ENCODE peak calls at places on chromosomes 2 and 18, in nine cellular contexts. O is uterus, E is IMR-90, X is cardiac muscle cell, D is neural progenitor cell, J is heart right ventricle, Q is A549, A is Caco-2, Z is upper lobe of right lung. K is an unnamed sample.

GRCh38 chr2:119739580-119740255 is 20.0 kb upstream of the PTPN4 start:
- DNase-seq in O (no peak), E (no peak), X (no peak), D (no peak), J (no peak), Q (no peak), A (no peak), Z (no peak), K (no peak)

GRCh38 chr2:172462393-172463381 is 35.3 kb downstream of the ITGA6 start:
- DNase-seq in O (no peak), E (no peak), X (no peak), D (no peak), J (no peak), Q (no peak), A (no peak), Z (no peak), K (peak; percentile 84)

GRCh38 chr2:85655961-85656403 is 12.0 kb downstream of the SFTPB start:
- DNase-seq in O (no peak), E (peak; percentile 65), X (no peak), D (no peak), J (no peak), Q (peak; percentile 33), A (no peak), Z (peak; percentile 73), K (no peak)

GRCh38 chr2:49226360-49226759 is 72.0 kb upstream of the FSHR start:
- DNase-seq in O (no peak), E (no peak), X (no peak), D (no peak), J (no peak), Q (no peak), A (no peak), Z (no peak), K (no peak)

GRCh38 chr18:79817607-79817998 is 19.9 kb downstream of the KCNG2 start:
- DNase-seq in O (no peak), E (no peak), X (no peak), D (no peak), J (no peak), Q (no peak), A (no peak), Z (no peak), K (no peak)

GRCh38 chr18:2589345-2590060 is 18.1 kb downstream of the NDC80 start:
- DNase-seq in O (no peak), E (no peak), X (no peak), D (no peak), J (no peak), Q (no peak), A (no peak), Z (no peak), K (no peak)

GRCh38 chr2:177891533-177891932 is 181.0 kb downstream of the PDE11A start:
- DNase-seq in O (no peak), E (no peak), X (no peak), D (no peak), J (no peak), Q (no peak), A (no peak), Z (no peak), K (no peak)

GRCh38 chr2:71173096-71173495 is 42.7 kb downstream of the MPHOSPH10 start:
- DNase-seq in O (no peak), E (no peak), X (no peak), D (no peak), J (no peak), Q (no peak), A (peak; percentile 25), Z (no peak), K (no peak)

GRCh38 chr2:3173031-3173430 is 204.6 kb downstream of the EIPR1 start:
- DNase-seq in O (no peak), E (no peak), X (no peak), D (no peak), J (no peak), Q (no peak), A (no peak), Z (peak; percentile 35), K (no peak)

GRCh38 chr2:23522726-23523410 is 137.9 kb downstream of the KLHL29 start:
- DNase-seq in O (no peak), E (no peak), X (no peak), D (no peak), J (no peak), Q (no peak), A (no peak), Z (no peak), K (no peak)

GRCh38 chr2:73821227-73821626 is 7.5 kb upstream of the STAMBP start:
- DNase-seq in O (no peak), E (no peak), X (no peak), D (no peak), J (no peak), Q (no peak), A (no peak), Z (no peak), K (no peak)

GRCh38 chr2:17894551-17894950 is 16.1 kb downstream of the KCNS3 start:
- DNase-seq in O (no peak), E (no peak), X (no peak), D (no peak), J (no peak), Q (no peak), A (no peak), Z (no peak), K (no peak)

GRCh38 chr2:2291500-2292260 is 39.4 kb downstream of the MYT1L start:
- DNase-seq in O (no peak), E (no peak), X (peak; percentile 52), D (peak; percentile 74), J (no peak), Q (peak; percentile 13), A (peak; percentile 26), Z (no peak), K (no peak)

DNA sequence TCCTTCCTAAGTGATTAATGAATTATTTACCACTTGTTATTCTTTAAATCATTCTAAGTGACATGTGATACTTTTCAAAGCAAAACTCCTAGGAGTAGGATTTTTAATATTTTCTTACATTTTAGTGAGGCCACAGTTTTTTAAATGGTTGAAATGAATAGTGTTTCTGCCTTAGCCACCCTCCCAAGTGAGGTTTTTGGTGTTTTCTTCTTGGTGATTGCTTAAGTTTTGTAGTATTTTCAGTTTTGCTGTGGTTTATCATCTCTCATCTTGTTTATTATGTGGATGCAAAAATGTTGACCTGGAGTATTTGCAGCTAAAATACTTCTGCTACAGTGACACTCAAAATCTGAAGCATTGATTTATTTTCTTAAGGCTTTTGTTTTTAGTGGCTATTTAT is 9.8 kb downstream of the AFTPH start:
- DNase-seq in O (no peak), E (no peak), X (no peak), D (no peak), J (no peak), Q (no peak), A (no peak), Z (no peak), K (no peak)
- H3K4me1 ChIP-seq in O (no peaks in the 10 kb centered on the region), E (peaks cover 2% of the 10 kb centered on the region), X (peaks cover 13% of the 10 kb centered on the region), D (no peaks in the 10 kb centered on the region), J (peaks cover 3% of the 10 kb centered on the region), Q (peaks cover 39% of the 10 kb centered on the region), A (no peaks in the 10 kb centered on the region), Z (peaks cover 21% of the 10 kb centered on the region), K (peaks cover 3% of the 10 kb centered on the region)

DNA sequence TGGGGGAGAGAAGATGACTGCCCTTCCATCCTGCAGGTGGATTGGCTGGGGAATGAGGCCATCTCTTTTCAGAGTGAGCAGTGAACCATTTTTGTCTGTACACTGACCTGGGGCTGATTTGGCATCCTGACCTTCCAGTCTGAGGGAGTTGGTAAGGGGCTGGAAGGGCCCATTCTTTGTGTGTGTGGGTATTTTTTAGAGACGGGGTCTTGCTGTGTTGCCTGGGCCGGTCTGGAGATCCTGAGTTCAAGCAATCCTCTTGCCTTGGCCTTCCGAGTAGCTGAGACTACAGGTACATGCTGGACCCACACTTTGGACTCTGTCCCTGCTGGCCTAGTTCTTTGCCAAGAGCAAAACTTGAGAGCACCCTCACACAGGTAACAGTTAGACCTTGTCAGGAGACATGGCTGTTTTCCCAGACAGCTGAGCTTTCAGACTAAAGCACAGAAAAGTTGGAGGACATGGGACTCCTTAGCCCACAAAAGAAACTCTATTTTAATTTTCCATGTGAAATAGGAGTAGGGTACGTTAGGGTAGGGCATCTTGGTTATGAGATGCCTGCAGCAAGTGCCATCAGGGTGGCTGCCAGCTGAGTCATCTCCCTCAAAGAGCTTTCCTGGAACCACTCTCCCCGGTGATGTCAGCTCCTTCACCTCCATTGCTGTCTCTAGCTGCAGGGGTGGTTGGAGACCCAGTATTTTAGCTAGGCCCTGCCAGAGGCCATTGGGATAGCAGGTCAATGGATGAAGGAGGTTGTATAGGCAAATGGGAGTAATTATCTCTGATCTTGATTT is 60.7 kb downstream of the DGKD start:
- DNase-seq in O (no peak), E (peak; percentile 60), X (no peak), D (no peak), J (no peak), Q (peak; percentile 66), A (no peak), Z (no peak), K (no peak)
- H3K4me1 ChIP-seq in O (peaks cover 10% of the 10 kb centered on the region), E (peaks cover 24% of the 10 kb centered on the region), X (peaks cover 19% of the 10 kb centered on the region), D (peaks cover 5% of the 10 kb centered on the region), J (peaks cover 25% of the 10 kb centered on the region), Q (peaks cover 77% of the 10 kb centered on the region), A (peaks cover 10% of the 10 kb centered on the region), Z (peaks cover 43% of the 10 kb centered on the region), K (peaks cover 17% of the 10 kb centered on the region)

GRCh38 chr18:77203851-77204250 is 45.8 kb upstream of the GALR1 start:
- DNase-seq in O (no peak), E (no peak), X (no peak), D (no peak), J (no peak), Q (no peak), A (no peak), Z (peak; percentile 73), K (no peak)
- H3K4me1 ChIP-seq in O (peaks cover 9% of the 10 kb centered on the region), E (peaks cover 7% of the 10 kb centered on the region), X (no peaks in the 10 kb centered on the region), D (no peaks in the 10 kb centered on the region), J (peaks cover 6% of the 10 kb centered on the region), Q (peaks cover 12% of the 10 kb centered on the region), A (no peaks in the 10 kb centered on the region), Z (peaks cover 16% of the 10 kb centered on the region), K (no peaks in the 10 kb centered on the region)

GRCh38 chr2:215416656-215417055 is 19.2 kb downstream of the FN1 start:
- DNase-seq in O (no peak), E (no peak), X (no peak), D (no peak), J (no peak), Q (no peak), A (no peak), Z (no peak), K (no peak)
- H3K4me1 ChIP-seq in O (no peaks in the 10 kb centered on the region), E (peaks cover 16% of the 10 kb centered on the region), X (peaks cover 23% of the 10 kb centered on the region), D (no peaks in the 10 kb centered on the region), J (no peaks in the 10 kb centered on the region), Q (peaks cover 85% of the 10 kb centered on the region), A (peaks cover 78% of the 10 kb centered on the region), Z (no peaks in the 10 kb centered on the region), K (no peaks in the 10 kb centered on the region)

GRCh38 chr18:59690216-59691045 is 6.8 kb downstream of the CCBE1 start:
- DNase-seq in O (no peak), E (no peak), X (no peak), D (peak; percentile 77), J (no peak), Q (no peak), A (no peak), Z (no peak), K (no peak)
- H3K4me1 ChIP-seq in O (peaks cover 3% of the 10 kb centered on the region), E (peaks cover 25% of the 10 kb centered on the region), X (no peaks in the 10 kb centered on the region), D (peaks cover 35% of the 10 kb centered on the region), J (peaks cover 4% of the 10 kb centered on the region), Q (no peaks in the 10 kb centered on the region), A (no peaks in the 10 kb centered on the region), Z (peaks cover 5% of the 10 kb centered on the region), K (no peaks in the 10 kb centered on the region)

GRCh38 chr2:108570416-108570815 is 36.1 kb downstream of the LIMS1 start:
- DNase-seq in O (no peak), E (peak; percentile 76), X (no peak), D (no peak), J (no peak), Q (peak; percentile 61), A (no peak), Z (no peak), K (no peak)
- H3K4me1 ChIP-seq in O (no peaks in the 10 kb centered on the region), E (peaks cover 23% of the 10 kb centered on the region), X (peaks cover 23% of the 10 kb centered on the region), D (peaks cover 16% of the 10 kb centered on the region), J (peaks cover 10% of the 10 kb centered on the region), Q (peaks cover 59% of the 10 kb centered on the region), A (peaks cover 6% of the 10 kb centered on the region), Z (peaks cover 30% of the 10 kb centered on the region), K (peaks cover 5% of the 10 kb centered on the region)

GRCh38 chr2:170368370-170368769 is 190.4 kb downstream of the MYO3B start:
- DNase-seq in O (no peak), E (no peak), X (no peak), D (no peak), J (no peak), Q (no peak), A (no peak), Z (no peak), K (no peak)
- H3K4me1 ChIP-seq in O (no peaks in the 10 kb centered on the region), E (no peaks in the 10 kb centered on the region), X (no peaks in the 10 kb centered on the region), D (peaks cover 80% of the 10 kb centered on the region), J (no peaks in the 10 kb centered on the region), Q (no peaks in the 10 kb centered on the region), A (no peaks in the 10 kb centered on the region), Z (no peaks in the 10 kb centered on the region), K (no peaks in the 10 kb centered on the region)